ENCODE peak calls at places on chromosomes 3 and 15, in six cellular contexts. B is heart left ventricle, H is IMR-90, E is AG10803, F is lung, L is A549. Q is an unnamed sample.

GRCh38 chr3:153443961-153444360 is 281.9 kb downstream of the RAP2B start:
- DNase-seq in E (peak; percentile 15), B (no peak), F (no peak), H (peak; percentile 1), L (no peak), Q (peak; percentile 10)

GRCh38 chr3:166177130-166177529 is 339.9 kb upstream of the BCHE start:
- DNase-seq in B (no peak), H (no peak), E (no peak), L (no peak), F (no peak), Q (peak; percentile 1)

GRCh38 chr3:151443583-151443982 is 17.3 kb downstream of the IGSF10 start:
- DNase-seq in L (no peak), E (no peak), F (no peak), B (no peak), H (no peak), Q (no peak)

GRCh38 chr15:66165856-66166255 is 87.7 kb downstream of the MEGF11 start:
- DNase-seq in F (no peak), E (no peak), L (no peak), B (no peak), H (no peak), Q (no peak)

GRCh38 chr3:60147249-60147648 is 1097.4 kb upstream of the CFAP20DC start:
- DNase-seq in L (no peak), H (no peak), F (no peak), E (no peak), B (no peak), Q (no peak)

GRCh38 chr3:127761101-127761802 is 61.1 kb downstream of the MGLL start:
- DNase-seq in H (no peak), E (no peak), B (no peak), L (no peak), F (peak; percentile 70), Q (no peak)

GRCh38 chr3:114967168-114967567 is 179.9 kb downstream of the ZBTB20 start:
- DNase-seq in E (no peak), F (no peak), B (no peak), L (no peak), H (peak; percentile 6), Q (no peak)

GRCh38 chr3:77541203-77541922 is 501.5 kb downstream of the ROBO2 start:
- DNase-seq in F (no peak), B (no peak), E (no peak), H (no peak), L (no peak), Q (no peak)

GRCh38 chr15:48330855-48331795 is at the start of gene DUT:
- DNase-seq in L (peak; percentile 25), E (peak; percentile 82), H (peak; percentile 74), B (peak; percentile 94), F (peak; percentile 88), Q (peak; percentile 85)

GRCh38 chr15:38605744-38606143 is 41.1 kb upstream of the RASGRP1 start:
- DNase-seq in L (no peak), E (no peak), B (no peak), F (no peak), H (no peak), Q (no peak)

GRCh38 chr3:859135-859534 is 233.7 kb upstream of the CNTN6 start:
- DNase-seq in H (no peak), L (no peak), E (no peak), B (no peak), F (no peak), Q (no peak)

GRCh38 chr3:18134386-18135082 is 290.6 kb downstream of the SATB1 start:
- DNase-seq in E (peak; percentile 57), B (no peak), F (no peak), L (no peak), H (peak; percentile 71), Q (peak; percentile 16)

GRCh38 chr15:73972984-73973682 is 19.0 kb downstream of the STOML1 start:
- DNase-seq in B (peak; percentile 90), E (peak; percentile 76), F (peak; percentile 85), L (peak; percentile 62), H (peak; percentile 73), Q (peak; percentile 83)

GRCh38 chr3:101512521-101513418 is at the start of gene SENP7:
- DNase-seq in H (peak; percentile 75), L (peak; percentile 86), B (peak; percentile 93), E (peak; percentile 80), F (peak; percentile 83), Q (peak; percentile 87)

GRCh38 chr15:89141885-89142284 is 53.6 kb downstream of the ABHD2 start:
- DNase-seq in L (no peak), F (no peak), E (no peak), H (peak; percentile 38), B (no peak), Q (no peak)

GRCh38 chr3:98556164-98557130 is 24.7 kb downstream of the GPR15 start:
- DNase-seq in H (no peak), B (no peak), F (no peak), L (no peak), E (no peak), Q (peak; percentile 38)

GRCh38 chr15:78981532-78982313 is 36.9 kb upstream of the CTSH start:
- DNase-seq in B (no peak), L (no peak), E (no peak), H (no peak), F (no peak), Q (no peak)

DNA sequence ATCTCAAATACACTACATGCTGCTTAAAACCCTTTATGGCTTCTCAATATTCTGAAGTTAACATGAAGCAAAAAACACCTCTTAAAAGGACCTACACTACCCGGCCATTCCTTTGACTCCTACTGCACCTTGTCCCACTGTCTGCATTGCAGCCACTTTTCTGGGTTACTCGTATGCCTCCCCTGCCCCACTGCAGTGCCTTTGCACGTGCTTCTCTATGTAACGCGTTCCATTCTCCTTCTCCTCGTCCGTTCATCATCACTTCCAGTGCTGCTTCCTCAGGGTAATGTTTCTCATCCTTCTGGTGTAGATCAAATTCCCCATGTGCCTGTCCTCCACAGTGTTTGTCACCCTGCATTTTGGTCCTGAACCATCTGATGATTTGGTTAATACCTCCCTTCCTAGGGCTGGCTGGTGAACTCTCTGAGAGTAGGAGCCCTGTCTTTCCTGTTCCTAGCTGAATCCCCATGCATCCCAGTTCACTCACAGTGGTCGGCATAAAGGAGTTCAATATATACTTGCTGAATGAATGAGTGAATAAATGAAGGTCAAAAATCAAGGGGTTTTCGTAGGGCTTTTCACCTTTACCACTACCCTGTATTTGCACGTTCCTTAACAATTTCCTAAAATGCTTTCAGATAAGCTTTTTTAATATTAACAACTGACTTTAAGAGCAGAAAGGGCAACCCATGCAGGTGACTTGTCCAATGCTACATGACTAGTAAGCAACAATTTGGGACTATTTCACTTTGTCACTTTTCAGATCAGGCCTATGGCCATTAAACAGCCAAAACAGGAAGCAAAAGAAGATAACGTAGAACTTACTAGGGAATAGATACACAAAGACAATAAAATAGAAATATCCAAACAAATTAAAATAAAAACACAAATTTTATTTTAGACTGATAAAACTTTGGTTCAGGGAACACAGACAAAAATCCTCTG is 2.4 kb upstream of the STT3B start:
- DNase-seq in B (no peak), L (no peak), E (no peak), H (no peak), F (no peak), Q (no peak)
- H3K4me3 ChIP-seq in B (no peak overlapping the region), L (peak overlapping the region; percentile 76), E (no peak overlapping the region), H (no peak overlapping the region), F (no peak overlapping the region), Q (no peak overlapping the region)

DNA sequence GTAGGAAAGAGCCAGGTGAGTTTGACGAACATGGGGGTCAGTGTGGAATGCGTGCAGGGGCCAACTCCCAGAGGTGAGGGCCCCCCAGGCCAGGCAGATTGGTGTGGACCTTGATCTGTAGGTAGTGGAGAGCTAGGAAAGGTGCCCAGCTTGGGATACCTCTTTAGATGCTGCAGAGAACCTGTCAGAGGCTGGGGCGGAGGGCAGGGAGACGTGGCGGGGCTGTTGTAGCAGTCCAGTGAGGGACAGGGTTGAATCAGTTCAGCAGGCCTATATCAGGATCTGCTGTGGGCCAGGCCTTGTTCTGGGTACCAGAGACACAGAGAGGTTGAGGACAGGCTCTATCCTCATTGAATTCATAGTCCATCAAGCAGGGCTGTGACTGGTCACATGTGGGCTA is 8.6 kb downstream of the SNX33 start:
- DNase-seq in L (no peak), B (no peak), H (no peak), F (no peak), E (no peak), Q (no peak)
- TF ChIP-seq CTCF in L (no peak), B (no peak), H (no peak), F (no peak), E (no peak), Q (no peak)

GRCh38 chr3:46463120-46463867 is 1.4 kb downstream of the LTF start:
- DNase-seq in E (no peak), L (no peak), H (no peak), F (peak; percentile 39), B (peak; percentile 63), Q (no peak)
- H3K4me3 ChIP-seq in E (no peak overlapping the region), L (no peak overlapping the region), H (no peak overlapping the region), F (no peak overlapping the region), B (peak overlapping the region; percentile 2), Q (no peak overlapping the region)

GRCh38 chr3:45783667-45784066 is 12.7 kb downstream of the SLC6A20 start:
- DNase-seq in H (no peak), F (no peak), E (no peak), B (no peak), L (no peak), Q (no peak)
- TF ChIP-seq CTCF in H (no peak), F (no peak), E (no peak), B (no peak), L (no peak), Q (no peak)

DNA sequence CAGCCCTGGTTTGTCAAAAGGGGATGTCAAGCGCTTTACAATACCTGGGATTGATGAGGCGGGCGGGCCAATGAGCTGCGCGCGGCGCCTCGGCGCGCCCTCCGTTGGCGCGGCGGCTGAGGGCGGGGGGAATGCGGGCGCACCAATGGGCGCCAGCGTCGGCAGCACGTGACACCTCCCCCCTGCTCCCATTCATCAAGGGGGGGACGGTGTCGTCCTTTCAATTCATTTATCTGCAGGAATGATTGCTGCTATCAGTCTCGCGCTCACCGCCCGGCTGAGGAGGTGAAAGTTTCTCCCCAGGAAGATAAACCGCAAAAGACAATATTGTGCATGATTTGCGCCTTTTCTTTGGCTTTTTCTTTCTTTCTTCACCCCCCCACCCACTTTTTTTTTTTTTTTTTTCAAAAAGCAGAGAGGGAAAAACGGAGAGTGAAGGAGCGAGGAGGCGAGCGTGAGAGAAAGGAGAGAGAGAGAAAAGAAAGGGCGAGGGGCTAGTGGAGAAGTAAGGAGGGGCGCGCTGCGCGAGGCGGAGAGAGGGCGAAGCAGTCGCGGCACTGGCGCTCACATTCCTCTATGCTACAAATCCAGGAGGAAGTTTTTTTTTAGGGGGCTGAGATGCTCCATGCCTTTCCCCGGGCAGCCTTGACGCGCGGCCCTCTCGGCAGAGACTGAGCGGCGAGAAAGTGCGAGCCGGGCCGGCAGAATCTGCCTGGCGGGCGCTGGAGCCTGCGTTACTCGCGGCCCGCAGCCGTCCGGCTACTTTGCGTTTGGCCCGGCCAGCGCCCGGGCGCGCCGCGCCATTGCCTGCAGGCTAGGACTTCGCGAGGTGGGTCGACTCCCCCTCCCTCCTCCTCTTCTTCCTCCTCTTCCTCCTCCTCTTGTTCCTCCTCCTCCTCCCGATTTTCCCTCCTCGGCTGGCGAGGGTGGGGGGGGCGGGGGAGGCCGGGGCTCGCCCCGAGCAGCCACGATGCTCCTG is at the start of gene ZIC1:
- DNase-seq in E (peak; percentile 65), H (no peak), B (no peak), F (no peak), L (no peak), Q (no peak)
- H3K4me3 ChIP-seq in E (peak within 1 kb of the TSS; percentile 66), H (no peak within 1 kb of the TSS), B (peak within 1 kb of the TSS; percentile 27), F (no peak within 1 kb of the TSS), L (no peak within 1 kb of the TSS), Q (no peak within 1 kb of the TSS)

GRCh38 chr15:32659340-32659831 is 17.9 kb downstream of the SCG5 start:
- DNase-seq in E (peak; percentile 78), H (peak; percentile 86), L (peak; percentile 61), B (no peak), F (no peak), Q (no peak)
- TF ChIP-seq CTCF in E (no peak), H (no peak), L (peak; percentile 34), B (no peak), F (no peak), Q (no peak)

Q was measured in fibroblast of villous mesenchyme.